ENCODE peak calls at places on chromosomes 16 and 17, in ten cellular contexts. T is thyroid gland, M is Peyer's patch, A is transverse colon, Q is IMR-90, X is lower leg skin, Y is HCT116, B is gastrocnemius medialis, P is testis, K is GM12891. L is an unnamed sample.

GRCh38 chr16:30491744-30492308 is 19.3 kb downstream of the ITGAL start:
- DNase-seq in K (no peak), T (no peak), B (peak; percentile 18), M (no peak), Y (no peak), A (peak; percentile 24), Q (peak; percentile 83), P (no peak), X (peak; percentile 24), L (peak; percentile 75)

GRCh38 chr16:54203851-54204505 is 82.6 kb downstream of the IRX3 start:
- DNase-seq in T (no peak), Q (no peak), Y (no peak), K (no peak), X (no peak), B (no peak), P (no peak), A (no peak), M (no peak), L (no peak)

GRCh38 chr17:27265333-27265732 is 28.6 kb upstream of the WSB1 start:
- DNase-seq in X (no peak), M (no peak), B (no peak), A (no peak), T (no peak), K (no peak), Q (no peak), Y (no peak), P (no peak), L (no peak)

GRCh38 chr16:76777721-76778120 is 413.3 kb upstream of the MON1B start:
- DNase-seq in T (no peak), B (no peak), K (no peak), P (no peak), Y (no peak), M (no peak), A (no peak), X (no peak), Q (no peak), L (no peak)

GRCh38 chr16:12362482-12363458 is 386.2 kb downstream of the SNX29 start:
- DNase-seq in M (no peak), Y (no peak), T (peak; percentile 15), K (no peak), P (peak; percentile 83), X (peak; percentile 42), B (peak; percentile 59), Q (peak; percentile 17), A (no peak), L (no peak)

GRCh38 chr17:64155090-64155630 is 25.2 kb upstream of the ERN1 start:
- DNase-seq in X (no peak), Y (no peak), K (no peak), B (no peak), T (no peak), P (no peak), A (no peak), Q (no peak), M (no peak), L (no peak)

GRCh38 chr16:84362410-84362809 is 5.9 kb upstream of the ATP2C2 start:
- DNase-seq in M (no peak), T (no peak), A (peak; percentile 31), Y (no peak), Q (no peak), B (no peak), K (no peak), P (no peak), X (no peak), L (no peak)

GRCh38 chr17:77505460-77505769 is 364.6 kb downstream of the SEC14L1 start:
- DNase-seq in K (no peak), Q (no peak), M (no peak), Y (no peak), T (no peak), X (no peak), A (no peak), B (no peak), P (no peak), L (no peak)

DNA sequence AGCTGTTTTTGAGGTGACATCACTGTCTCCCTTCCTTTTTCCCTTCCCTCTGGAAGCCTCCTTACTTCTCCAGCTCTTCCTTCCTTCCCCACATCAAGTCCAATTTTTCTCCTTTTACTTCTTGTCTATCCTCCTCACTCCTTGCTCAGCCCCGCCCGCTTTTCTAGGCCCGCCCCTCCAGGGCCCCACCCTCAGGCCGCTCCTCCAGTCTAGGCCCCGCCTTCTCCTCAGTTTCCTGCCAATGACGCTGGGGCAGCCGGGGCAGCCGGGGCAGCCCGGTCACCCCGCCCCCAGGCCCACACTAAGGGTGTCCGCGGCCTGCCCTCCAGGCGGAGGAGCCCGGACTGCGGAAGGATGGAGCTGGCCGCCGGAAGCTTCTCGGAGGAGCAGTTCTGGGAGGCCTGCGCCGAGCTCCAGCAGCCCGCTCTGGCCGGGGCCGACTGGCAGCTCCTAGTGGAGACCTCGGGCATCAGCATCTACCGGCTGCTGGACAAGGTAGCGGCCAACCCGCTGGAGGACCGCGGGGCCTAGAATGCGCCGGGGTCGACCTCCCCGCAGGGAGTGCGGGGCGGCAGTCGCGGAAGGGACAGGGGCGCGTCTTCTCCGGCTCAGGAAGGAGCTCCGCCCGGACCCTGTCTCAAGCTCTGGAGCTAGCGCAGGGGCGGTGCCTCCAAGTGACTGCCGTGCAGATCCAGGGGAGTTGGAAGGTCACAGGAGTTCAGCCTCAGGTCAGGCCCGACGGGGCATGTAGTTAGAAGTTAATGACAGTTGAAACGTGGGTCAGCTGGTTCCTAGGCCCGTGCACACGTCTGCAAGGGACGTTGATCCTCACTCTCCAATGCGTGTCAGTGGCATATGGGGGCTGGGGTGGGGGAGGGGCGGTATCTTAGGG is at the start of gene PCTP:
- DNase-seq in Q (peak; percentile 87), K (peak; percentile 73), B (peak; percentile 91), P (peak; percentile 97), Y (peak; percentile 86), M (peak; percentile 96), X (peak; percentile 94), A (peak; percentile 96), T (peak; percentile 96), L (peak; percentile 94)
- TF ChIP-seq POLR2A in Q (peak; percentile 78), K (no peak), B (peak; percentile 77), P (no peak), Y (no peak), M (peak; percentile 83), X (no peak), A (peak; percentile 93), T (peak; percentile 92), L (peak; percentile 79)

GRCh38 chr17:48726916-48727286 is 1.6 kb downstream of the HOXB13 start:
- DNase-seq in K (no peak), X (no peak), T (no peak), B (no peak), M (no peak), A (no peak), Q (no peak), P (no peak), Y (no peak), L (no peak)

GRCh38 chr17:48730240-48730550 is 1.6 kb upstream of the HOXB13 start:
- DNase-seq in X (no peak), M (no peak), Q (no peak), A (no peak), Y (no peak), P (no peak), T (no peak), B (no peak), K (no peak), L (no peak)

GRCh38 chr17:48727415-48728175 is 955 bp downstream of the HOXB13 start:
- DNase-seq in Q (no peak), A (no peak), X (no peak), Y (no peak), B (no peak), M (no peak), T (no peak), K (no peak), P (no peak), L (no peak)

GRCh38 chr17:48729335-48730239 is 1.0 kb upstream of the HOXB13 start:
- DNase-seq in A (no peak), X (no peak), K (no peak), M (no peak), T (no peak), B (no peak), Y (no peak), Q (no peak), P (no peak), L (no peak)

DNA sequence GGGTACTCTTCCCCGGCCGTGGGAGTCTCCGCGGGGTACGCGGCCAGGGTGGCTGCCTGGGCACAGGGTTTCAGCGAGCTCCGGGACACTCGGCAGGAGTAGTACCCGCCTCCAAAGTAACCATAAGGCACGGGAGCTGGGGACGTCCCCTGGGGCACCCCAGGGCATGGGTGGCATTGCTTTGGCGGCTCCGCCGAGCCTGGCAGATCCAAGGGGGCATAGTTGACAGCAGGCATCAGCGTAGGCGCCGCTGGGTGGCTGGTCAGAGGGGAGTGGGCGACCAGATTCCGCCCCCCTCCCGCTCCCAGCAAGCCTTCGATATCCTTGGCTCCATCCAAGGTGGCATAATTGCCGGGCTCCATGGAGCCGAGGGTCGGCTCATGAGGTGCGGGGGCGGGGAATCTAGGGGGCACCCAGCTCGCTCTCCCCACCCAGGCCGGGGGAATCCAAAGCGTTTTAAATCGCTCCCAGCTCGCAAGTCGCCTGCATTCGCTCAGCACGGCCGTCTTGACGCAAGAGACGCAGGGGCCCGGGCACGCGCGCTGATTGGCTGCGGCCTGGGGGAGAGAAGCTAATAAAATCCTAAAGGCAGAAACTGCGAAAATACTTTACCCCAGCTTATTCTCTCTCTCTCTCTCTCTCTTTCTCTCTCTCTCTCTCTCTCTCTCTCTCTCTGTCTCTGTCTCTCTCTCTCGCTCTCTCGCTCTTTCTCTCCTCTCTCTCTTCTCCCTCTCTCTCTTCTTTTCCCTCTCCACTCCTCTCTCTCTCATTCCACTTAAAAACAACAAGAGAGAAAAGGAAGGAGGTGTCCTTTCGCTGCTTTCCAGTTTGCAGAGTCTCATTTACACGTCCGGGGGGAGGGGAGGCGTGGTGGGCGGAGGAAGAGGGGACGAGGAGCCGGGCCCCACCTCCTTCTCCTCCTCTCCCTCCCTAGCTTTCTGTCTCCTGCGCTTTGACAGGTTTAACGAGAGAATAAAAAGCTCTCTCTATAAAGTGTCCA is at the start of gene HOXB13:
- DNase-seq in T (no peak), Y (peak; percentile 75), M (no peak), A (peak; percentile 73), P (peak; percentile 43), Q (peak; percentile 39), K (no peak), B (no peak), X (no peak), L (peak; percentile 85)
- TF ChIP-seq POLR2A in T (no peak), Y (peak; percentile 58), M (no peak), A (peak; percentile 54), P (no peak), Q (no peak), K (no peak), B (no peak), X (no peak), L (no peak)

GRCh38 chr16:57301126-57301817 is 16.8 kb upstream of the PLLP start:
- DNase-seq in A (no peak), M (peak; percentile 49), K (no peak), P (peak; percentile 18), Y (no peak), Q (no peak), B (no peak), T (no peak), X (no peak), L (no peak)

GRCh38 chr16:57297856-57298255 is 13.4 kb upstream of the PLLP start:
- DNase-seq in T (no peak), Y (no peak), M (peak; percentile 64), X (no peak), B (no peak), P (no peak), A (no peak), Q (no peak), K (no peak), L (no peak)

GRCh38 chr16:57299009-57299718 is 14.7 kb upstream of the PLLP start:
- DNase-seq in A (peak; percentile 50), X (peak; percentile 59), T (no peak), P (no peak), M (peak; percentile 71), Y (no peak), B (no peak), Q (no peak), K (no peak), L (peak; percentile 40)

GRCh38 chr16:57300387-57301125 is 16.1 kb upstream of the PLLP start:
- DNase-seq in X (peak; percentile 100), P (peak; percentile 100), T (peak; percentile 100), Q (peak; percentile 97), B (peak; percentile 99), Y (peak; percentile 97), A (peak; percentile 99), M (peak; percentile 100), K (peak; percentile 73), L (peak; percentile 76)

DNA sequence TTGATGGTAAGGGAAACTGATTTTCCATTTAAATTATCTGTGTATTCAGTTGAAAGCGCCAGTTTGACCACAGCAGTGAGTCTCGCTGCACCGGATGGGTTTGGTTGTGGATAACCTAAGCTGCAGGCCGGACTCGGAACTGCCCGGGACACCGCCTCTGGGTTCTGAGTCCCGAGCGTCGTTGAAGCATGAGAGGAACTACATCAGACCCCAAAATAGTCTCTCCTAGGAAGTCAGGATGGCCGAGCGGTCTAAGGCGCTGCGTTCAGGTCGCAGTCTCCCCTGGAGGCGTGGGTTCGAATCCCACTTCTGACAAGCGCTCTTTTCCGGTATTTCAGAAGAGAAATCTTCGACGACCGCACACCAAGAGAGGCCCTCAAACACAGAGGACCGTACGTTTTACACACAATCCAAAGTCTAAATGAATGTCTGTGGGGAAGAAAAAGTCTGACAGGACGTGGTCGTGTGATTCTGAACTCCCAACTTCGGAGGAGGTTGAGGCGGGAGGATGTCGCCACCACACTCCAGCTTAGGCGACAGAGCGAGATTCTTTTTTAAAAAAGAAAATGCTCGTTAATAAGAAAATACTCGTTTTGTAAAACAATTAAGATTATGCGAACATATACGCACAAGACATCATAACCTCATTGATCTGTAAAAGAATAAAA is 15.4 kb upstream of the PLLP start:
- DNase-seq in B (peak; percentile 86), T (peak; percentile 87), Q (peak; percentile 97), M (peak; percentile 94), A (peak; percentile 90), X (peak; percentile 90), Y (peak; percentile 90), P (peak; percentile 94), K (peak; percentile 60), L (peak; percentile 83)
- TF ChIP-seq POLR2A in B (peak; percentile 35), T (peak; percentile 39), Q (no peak), M (no peak), A (no peak), X (no peak), Y (no peak), P (no peak), K (no peak), L (no peak)

GRCh38 chr17:81519284-81520020 is 6.9 kb upstream of the ACTG1 start:
- DNase-seq in Q (no peak), T (peak; percentile 89), X (no peak), Y (peak; percentile 80), A (peak; percentile 87), K (peak; percentile 79), M (peak; percentile 88), B (no peak), P (no peak), L (no peak)
- TF ChIP-seq POLR2A in Q (no peak), T (peak; percentile 77), X (no peak), Y (peak; percentile 18), A (peak; percentile 21), K (no peak), M (no peak), B (no peak), P (no peak), L (no peak)